ENCODE peak calls at places on chromosomes 5 and 9, in seven cellular contexts. One of them, this sample, is unnamed.

GRCh38 chr5:131450941-131451340 is 184.1 kb downstream of the RAPGEF6 start:
- DNase-seq in colonic mucosa: no peak
- DNase-seq in heart left ventricle: no peak
- DNase-seq in ovary: no peak
- DNase-seq in CD8-positive, alpha-beta memory T cell: no peak
- DNase-seq in right lobe of liver: no peak
- DNase-seq in PC-3: no peak
- DNase-seq in this sample: no peak

GRCh38 chr5:78300464-78301045 is 6.1 kb upstream of the AP3B1 start:
- DNase-seq in colonic mucosa: no peak
- DNase-seq in heart left ventricle: no peak
- DNase-seq in ovary: no peak
- DNase-seq in CD8-positive, alpha-beta memory T cell: no peak
- DNase-seq in right lobe of liver: no peak
- DNase-seq in PC-3: peak; percentile 42
- DNase-seq in this sample: no peak

GRCh38 chr9:33287087-33287490 is 3.2 kb upstream of the NFX1 start:
- DNase-seq in colonic mucosa: peak; percentile 69
- DNase-seq in heart left ventricle: peak; percentile 36
- DNase-seq in ovary: no peak
- DNase-seq in CD8-positive, alpha-beta memory T cell: peak; percentile 11
- DNase-seq in right lobe of liver: no peak
- DNase-seq in PC-3: peak; percentile 76
- DNase-seq in this sample: peak; percentile 44

GRCh38 chr9:107161338-107161737 is 121.7 kb upstream of the RAD23B start:
- DNase-seq in colonic mucosa: no peak
- DNase-seq in heart left ventricle: no peak
- DNase-seq in ovary: no peak
- DNase-seq in CD8-positive, alpha-beta memory T cell: no peak
- DNase-seq in right lobe of liver: no peak
- DNase-seq in PC-3: no peak
- DNase-seq in this sample: no peak

GRCh38 chr9:20087481-20087880 is 298.6 kb upstream of the SLC24A2 start:
- DNase-seq in colonic mucosa: no peak
- DNase-seq in heart left ventricle: no peak
- DNase-seq in ovary: no peak
- DNase-seq in CD8-positive, alpha-beta memory T cell: no peak
- DNase-seq in right lobe of liver: no peak
- DNase-seq in PC-3: no peak
- DNase-seq in this sample: no peak

GRCh38 chr9:31388660-31389059 is 995.8 kb upstream of the ACO1 start:
- DNase-seq in colonic mucosa: no peak
- DNase-seq in heart left ventricle: no peak
- DNase-seq in ovary: no peak
- DNase-seq in CD8-positive, alpha-beta memory T cell: no peak
- DNase-seq in right lobe of liver: no peak
- DNase-seq in PC-3: no peak
- DNase-seq in this sample: no peak

GRCh38 chr9:2657427-2657826 is 35.8 kb downstream of the VLDLR start:
- DNase-seq in colonic mucosa: no peak
- DNase-seq in heart left ventricle: no peak
- DNase-seq in ovary: no peak
- DNase-seq in CD8-positive, alpha-beta memory T cell: no peak
- DNase-seq in right lobe of liver: no peak
- DNase-seq in PC-3: no peak
- DNase-seq in this sample: no peak

GRCh38 chr9:35716236-35716635 is 15.8 kb downstream of the TLN1 start:
- DNase-seq in colonic mucosa: no peak
- DNase-seq in heart left ventricle: no peak
- DNase-seq in ovary: no peak
- DNase-seq in CD8-positive, alpha-beta memory T cell: no peak
- DNase-seq in right lobe of liver: no peak
- DNase-seq in PC-3: no peak
- DNase-seq in this sample: no peak

GRCh38 chr9:131594906-131595675 is 49.8 kb downstream of the PRRT1B start:
- DNase-seq in colonic mucosa: no peak
- DNase-seq in heart left ventricle: no peak
- DNase-seq in ovary: no peak
- DNase-seq in CD8-positive, alpha-beta memory T cell: no peak
- DNase-seq in right lobe of liver: no peak
- DNase-seq in PC-3: no peak
- DNase-seq in this sample: no peak
- H3K36me3 ChIP-seq in colonic mucosa: peaks cover 11% of the 10 kb centered on the region
- H3K36me3 ChIP-seq in heart left ventricle: peaks cover 84% of the 10 kb centered on the region
- H3K36me3 ChIP-seq in ovary: no peaks in the 10 kb centered on the region
- H3K36me3 ChIP-seq in CD8-positive, alpha-beta memory T cell: peaks cover 37% of the 10 kb centered on the region
- H3K36me3 ChIP-seq in right lobe of liver: peaks cover 12% of the 10 kb centered on the region
- H3K36me3 ChIP-seq in PC-3: no peaks in the 10 kb centered on the region
- H3K36me3 ChIP-seq in this sample: peaks cover 6% of the 10 kb centered on the region

GRCh38 chr9:114336157-114336556 is 6.5 kb downstream of the ORM2 start:
- DNase-seq in colonic mucosa: no peak
- DNase-seq in heart left ventricle: no peak
- DNase-seq in ovary: no peak
- DNase-seq in CD8-positive, alpha-beta memory T cell: no peak
- DNase-seq in right lobe of liver: no peak
- DNase-seq in PC-3: no peak
- DNase-seq in this sample: no peak

GRCh38 chr9:114338187-114338586 is 8.5 kb downstream of the ORM2 start:
- DNase-seq in colonic mucosa: no peak
- DNase-seq in heart left ventricle: no peak
- DNase-seq in ovary: no peak
- DNase-seq in CD8-positive, alpha-beta memory T cell: no peak
- DNase-seq in right lobe of liver: no peak
- DNase-seq in PC-3: no peak
- DNase-seq in this sample: no peak

GRCh38 chr9:114336699-114337395 is 7.2 kb downstream of the ORM2 start:
- DNase-seq in colonic mucosa: no peak
- DNase-seq in heart left ventricle: no peak
- DNase-seq in ovary: no peak
- DNase-seq in CD8-positive, alpha-beta memory T cell: no peak
- DNase-seq in right lobe of liver: no peak
- DNase-seq in PC-3: no peak
- DNase-seq in this sample: no peak

GRCh38 chr9:114334490-114334889 is 4.8 kb downstream of the ORM2 start:
- DNase-seq in colonic mucosa: no peak
- DNase-seq in heart left ventricle: no peak
- DNase-seq in ovary: no peak
- DNase-seq in CD8-positive, alpha-beta memory T cell: no peak
- DNase-seq in right lobe of liver: no peak
- DNase-seq in PC-3: no peak
- DNase-seq in this sample: no peak

GRCh38 chr9:114335745-114336144 is 6.1 kb downstream of the ORM2 start:
- DNase-seq in colonic mucosa: no peak
- DNase-seq in heart left ventricle: no peak
- DNase-seq in ovary: no peak
- DNase-seq in CD8-positive, alpha-beta memory T cell: no peak
- DNase-seq in right lobe of liver: no peak
- DNase-seq in PC-3: no peak
- DNase-seq in this sample: no peak
- H3K36me3 ChIP-seq in colonic mucosa: peaks cover 11% of the 10 kb centered on the region
- H3K36me3 ChIP-seq in heart left ventricle: peaks cover 39% of the 10 kb centered on the region
- H3K36me3 ChIP-seq in ovary: no peaks in the 10 kb centered on the region
- H3K36me3 ChIP-seq in CD8-positive, alpha-beta memory T cell: peaks cover 43% of the 10 kb centered on the region
- H3K36me3 ChIP-seq in right lobe of liver: peaks cover 4% of the 10 kb centered on the region
- H3K36me3 ChIP-seq in PC-3: no peaks in the 10 kb centered on the region
- H3K36me3 ChIP-seq in this sample: no peaks in the 10 kb centered on the region

GRCh38 chr9:128913048-128913900 is 7.5 kb upstream of the PHYHD1 start:
- DNase-seq in colonic mucosa: no peak
- DNase-seq in heart left ventricle: no peak
- DNase-seq in ovary: no peak
- DNase-seq in CD8-positive, alpha-beta memory T cell: no peak
- DNase-seq in right lobe of liver: no peak
- DNase-seq in PC-3: no peak
- DNase-seq in this sample: no peak

GRCh38 chr9:128916745-128917144 is 4.0 kb upstream of the PHYHD1 start:
- DNase-seq in colonic mucosa: no peak
- DNase-seq in heart left ventricle: no peak
- DNase-seq in ovary: no peak
- DNase-seq in CD8-positive, alpha-beta memory T cell: no peak
- DNase-seq in right lobe of liver: no peak
- DNase-seq in PC-3: no peak
- DNase-seq in this sample: no peak

GRCh38 chr9:128916204-128916603 is 4.6 kb upstream of the PHYHD1 start:
- DNase-seq in colonic mucosa: no peak
- DNase-seq in heart left ventricle: no peak
- DNase-seq in ovary: no peak
- DNase-seq in CD8-positive, alpha-beta memory T cell: no peak
- DNase-seq in right lobe of liver: peak; percentile 68
- DNase-seq in PC-3: peak; percentile 33
- DNase-seq in this sample: no peak

GRCh38 chr9:128912270-128912853 is 8.4 kb upstream of the PHYHD1 start:
- DNase-seq in colonic mucosa: no peak
- DNase-seq in heart left ventricle: no peak
- DNase-seq in ovary: no peak
- DNase-seq in CD8-positive, alpha-beta memory T cell: no peak
- DNase-seq in right lobe of liver: no peak
- DNase-seq in PC-3: peak; percentile 95
- DNase-seq in this sample: peak; percentile 80

DNA sequence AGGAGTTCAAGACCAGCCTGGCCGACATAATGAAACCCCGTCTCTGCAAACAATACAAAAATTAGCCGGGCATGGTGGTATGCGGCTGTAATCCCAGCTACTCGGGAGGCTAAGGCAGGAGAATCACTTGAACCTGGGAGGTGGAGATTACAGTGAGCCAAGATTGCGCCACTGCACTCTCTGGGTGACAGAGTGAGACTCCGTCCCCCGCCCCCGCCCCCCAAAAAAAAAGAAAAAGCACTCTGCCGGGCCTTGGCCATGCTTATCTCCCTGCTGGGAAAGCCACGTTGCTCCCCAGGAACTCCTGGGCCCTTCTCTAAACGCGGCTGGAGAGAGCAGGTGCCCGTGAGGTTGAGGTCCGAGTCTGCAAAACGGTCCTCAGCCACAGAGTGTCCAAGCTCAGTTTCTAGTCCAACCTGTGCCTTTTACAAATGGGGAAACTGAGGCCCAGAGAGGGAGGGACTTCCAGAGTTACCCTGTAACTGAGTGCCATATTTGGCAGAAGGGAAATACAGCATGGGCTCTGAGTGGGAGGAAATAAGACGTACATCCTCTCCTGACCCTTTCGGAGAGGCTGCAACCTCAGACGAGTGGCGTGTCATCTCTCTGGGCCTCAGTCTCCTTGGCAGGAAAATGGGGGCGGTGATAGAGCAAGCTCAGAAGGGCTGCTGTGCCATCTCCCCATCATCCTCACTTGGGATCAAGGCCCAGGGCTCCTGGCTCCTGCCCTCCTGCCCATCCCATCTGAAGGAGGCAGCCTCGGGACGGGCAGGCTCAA is 6.6 kb upstream of the PHYHD1 start:
- DNase-seq in colonic mucosa: no peak
- DNase-seq in heart left ventricle: no peak
- DNase-seq in ovary: no peak
- DNase-seq in CD8-positive, alpha-beta memory T cell: no peak
- DNase-seq in right lobe of liver: no peak
- DNase-seq in PC-3: no peak
- DNase-seq in this sample: peak; percentile 60
- H3K36me3 ChIP-seq in colonic mucosa: peaks cover 7% of the 10 kb centered on the region
- H3K36me3 ChIP-seq in heart left ventricle: peaks cover 34% of the 10 kb centered on the region
- H3K36me3 ChIP-seq in ovary: no peaks in the 10 kb centered on the region
- H3K36me3 ChIP-seq in CD8-positive, alpha-beta memory T cell: peaks cover 20% of the 10 kb centered on the region
- H3K36me3 ChIP-seq in right lobe of liver: peaks cover 24% of the 10 kb centered on the region
- H3K36me3 ChIP-seq in PC-3: peaks cover 23% of the 10 kb centered on the region
- H3K36me3 ChIP-seq in this sample: peaks cover 28% of the 10 kb centered on the region

GRCh38 chr5:142145106-142145900 is 36.7 kb downstream of the NDFIP1 start:
- DNase-seq in colonic mucosa: peak; percentile 74
- DNase-seq in heart left ventricle: peak; percentile 60
- DNase-seq in ovary: no peak
- DNase-seq in CD8-positive, alpha-beta memory T cell: peak; percentile 17
- DNase-seq in right lobe of liver: no peak
- DNase-seq in PC-3: peak; percentile 74
- DNase-seq in this sample: peak; percentile 59
- H3K36me3 ChIP-seq in colonic mucosa: peaks cover 12% of the 10 kb centered on the region
- H3K36me3 ChIP-seq in heart left ventricle: peaks cover 47% of the 10 kb centered on the region
- H3K36me3 ChIP-seq in ovary: peaks cover 4% of the 10 kb centered on the region
- H3K36me3 ChIP-seq in CD8-positive, alpha-beta memory T cell: peaks cover 36% of the 10 kb centered on the region
- H3K36me3 ChIP-seq in right lobe of liver: peaks cover 22% of the 10 kb centered on the region
- H3K36me3 ChIP-seq in PC-3: peaks cover 23% of the 10 kb centered on the region
- H3K36me3 ChIP-seq in this sample: peaks cover 19% of the 10 kb centered on the region

GRCh38 chr5:14414007-14414406 is 167.6 kb upstream of the OTULINL start:
- DNase-seq in colonic mucosa: no peak
- DNase-seq in heart left ventricle: no peak
- DNase-seq in ovary: peak; percentile 13
- DNase-seq in CD8-positive, alpha-beta memory T cell: no peak
- DNase-seq in right lobe of liver: no peak
- DNase-seq in PC-3: no peak
- DNase-seq in this sample: no peak
- H3K36me3 ChIP-seq in colonic mucosa: peaks cover 3% of the 10 kb centered on the region
- H3K36me3 ChIP-seq in heart left ventricle: peaks cover 51% of the 10 kb centered on the region
- H3K36me3 ChIP-seq in ovary: no peaks in the 10 kb centered on the region
- H3K36me3 ChIP-seq in CD8-positive, alpha-beta memory T cell: no peaks in the 10 kb centered on the region
- H3K36me3 ChIP-seq in right lobe of liver: peaks cover 14% of the 10 kb centered on the region
- H3K36me3 ChIP-seq in PC-3: peaks cover 91% of the 10 kb centered on the region
- H3K36me3 ChIP-seq in this sample: peaks cover 15% of the 10 kb centered on the region

DNA sequence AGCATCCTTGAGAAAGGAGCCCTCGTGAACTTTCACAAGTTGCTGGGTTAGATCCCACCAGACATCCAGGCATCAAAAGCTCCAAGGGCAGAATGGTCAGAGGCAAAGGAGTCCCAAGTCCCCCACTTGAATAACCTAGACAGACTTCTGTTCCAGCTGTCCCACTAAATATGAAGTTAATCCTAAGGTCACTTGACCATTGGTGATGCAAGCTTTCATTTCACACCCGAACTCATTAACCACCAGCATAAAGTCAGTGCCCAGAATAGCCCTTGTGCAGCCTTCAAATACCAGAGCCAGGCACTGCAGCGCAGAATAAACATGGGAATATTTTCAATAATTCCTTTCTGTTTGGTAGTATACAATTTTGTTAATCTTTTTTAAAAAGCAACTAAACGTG is 28.9 kb downstream of the OXCT1 start:
- DNase-seq in colonic mucosa: no peak
- DNase-seq in heart left ventricle: no peak
- DNase-seq in ovary: no peak
- DNase-seq in CD8-positive, alpha-beta memory T cell: no peak
- DNase-seq in right lobe of liver: no peak
- DNase-seq in PC-3: no peak
- DNase-seq in this sample: no peak
- H3K36me3 ChIP-seq in colonic mucosa: no peaks in the 10 kb centered on the region
- H3K36me3 ChIP-seq in heart left ventricle: peaks cover 11% of the 10 kb centered on the region
- H3K36me3 ChIP-seq in ovary: no peaks in the 10 kb centered on the region
- H3K36me3 ChIP-seq in CD8-positive, alpha-beta memory T cell: peaks cover 5% of the 10 kb centered on the region
- H3K36me3 ChIP-seq in right lobe of liver: no peaks in the 10 kb centered on the region
- H3K36me3 ChIP-seq in PC-3: peaks cover 3% of the 10 kb centered on the region
- H3K36me3 ChIP-seq in this sample: no peaks in the 10 kb centered on the region